ENCODE peak calls at places on chromosomes 12 and 14, in four cellular contexts. H is GF-D8, P is H4, R is iris pigment epithelial cell. L is an unnamed sample.

GRCh38 chr12:6443361-6443983 is 1.3 kb upstream of the CD27 start:
- DNase-seq in P (no peak), R (no peak), H (no peak), L (no peak)

GRCh38 chr12:52681551-52682380 is 1.6 kb upstream of the KRT1 start:
- DNase-seq in R (no peak), P (no peak), H (no peak), L (no peak)

GRCh38 chr12:101607894-101608293 is 13.1 kb downstream of the MYBPC1 start:
- DNase-seq in H (no peak), P (no peak), R (no peak), L (no peak)

GRCh38 chr12:93376436-93377251 is 1.1 kb upstream of the NUDT4 start:
- DNase-seq in H (peak), P (no peak), R (peak), L (no peak)

GRCh38 chr12:27434673-27435565 is 11.6 kb upstream of the SMCO2 start:
- DNase-seq in R (peak), H (no peak), P (no peak), L (no peak)

GRCh38 chr12:14390885-14391530 is 25.5 kb downstream of the ATF7IP start:
- DNase-seq in R (no peak), H (no peak), P (no peak), L (no peak)

GRCh38 chr12:75489187-75489586 is 8.6 kb downstream of the GLIPR1 start:
- DNase-seq in P (no peak), R (peak), H (no peak), L (no peak)

GRCh38 chr14:25050494-25051170 is 685 bp upstream of the STXBP6 start:
- DNase-seq in R (peak), P (peak), H (no peak), L (no peak)

GRCh38 chr12:1639538-1639937 is 10.5 kb downstream of the WNT5B start:
- DNase-seq in P (no peak), R (no peak), H (no peak), L (no peak)

GRCh38 chr12:116361404-116362223 is 84.1 kb upstream of the MED13L start:
- DNase-seq in P (no peak), H (no peak), R (no peak), L (no peak)

GRCh38 chr12:116087962-116088361 is 189.5 kb downstream of the MED13L start:
- DNase-seq in H (no peak), P (no peak), R (no peak), L (no peak)

GRCh38 chr12:104971276-104971675 is 13.2 kb upstream of the SLC41A2 start:
- DNase-seq in H (no peak), R (peak), P (no peak), L (no peak)

GRCh38 chr12:65649126-65649525 is 175.2 kb upstream of the HMGA2 start:
- DNase-seq in P (peak), R (peak), H (no peak), L (no peak)

GRCh38 chr14:69077841-69078240 is 75.1 kb downstream of the DCAF5 start:
- DNase-seq in P (no peak), R (peak), H (no peak), L (no peak)

GRCh38 chr14:89351364-89351957 is 65.6 kb downstream of the FOXN3 start:
- DNase-seq in P (peak), R (peak), H (peak), L (no peak)

GRCh38 chr14:73236157-73236556 is 1.1 kb upstream of the PAPLN start:
- DNase-seq in R (no peak), P (no peak), H (no peak), L (no peak)

GRCh38 chr12:46304080-46304479 is 35.2 kb upstream of the SLC38A1 start:
- DNase-seq in H (no peak), P (no peak), R (no peak), L (no peak)

GRCh38 chr12:46824709-46825108 is 1.1 kb downstream of the SLC38A4 start:
- DNase-seq in P (no peak), R (no peak), H (no peak), L (no peak)

GRCh38 chr12:61037792-61038191 is 1222.4 kb upstream of the USP15 start:
- DNase-seq in P (no peak), R (no peak), H (no peak), L (no peak)

GRCh38 chr12:112762753-112763152 is 28.8 kb upstream of the RPH3A start:
- DNase-seq in H (no peak), R (no peak), P (no peak), L (no peak)

GRCh38 chr12:6444704-6445688 is at the start of gene CD27:
- DNase-seq in H (no peak), R (no peak), P (no peak), L (no peak)

L was measured in esophagus squamous epithelium.